ENCODE peak calls at places on chromosomes 16 and 17, in ten cellular contexts. One of them, this sample, is unnamed.
A peak's percentile ranks its signal among the peaks of the same experiment; 100 is the strongest.

GRCh38 chr17:30376621-30377452 is 1.9 kb upstream of the CPD start:
- DNase-seq in esophagus muscularis mucosa: no peak
- DNase-seq in NT2/D1: no peak
- DNase-seq in fibroblast of mammary gland: peak; percentile 91
- DNase-seq in CD8-positive, alpha-beta T cell: no peak
- DNase-seq in fibroblast of lung: peak; percentile 93
- DNase-seq in tibial nerve: no peak
- DNase-seq in HFF-Myc: peak; percentile 55
- DNase-seq in keratinocyte: no peak
- DNase-seq in tibial artery: no peak
- DNase-seq in this sample: peak; percentile 57

GRCh38 chr16:82294874-82295273 is 124.8 kb upstream of the MPHOSPH6 start:
- DNase-seq in tibial nerve: no peak
- DNase-seq in tibial artery: no peak
- DNase-seq in NT2/D1: no peak
- DNase-seq in esophagus muscularis mucosa: no peak
- DNase-seq in CD8-positive, alpha-beta T cell: no peak
- DNase-seq in HFF-Myc: no peak
- DNase-seq in fibroblast of mammary gland: no peak
- DNase-seq in fibroblast of lung: no peak
- DNase-seq in keratinocyte: no peak
- DNase-seq in this sample: no peak

GRCh38 chr16:46911650-46912049 is 27.5 kb downstream of the GPT2 start:
- DNase-seq in HFF-Myc: no peak
- DNase-seq in tibial artery: no peak
- DNase-seq in fibroblast of lung: no peak
- DNase-seq in fibroblast of mammary gland: no peak
- DNase-seq in esophagus muscularis mucosa: no peak
- DNase-seq in NT2/D1: no peak
- DNase-seq in tibial nerve: no peak
- DNase-seq in keratinocyte: no peak
- DNase-seq in CD8-positive, alpha-beta T cell: no peak
- DNase-seq in this sample: no peak

GRCh38 chr17:7403043-7403901 is 625 bp downstream of the TMEM256 start:
- DNase-seq in tibial nerve: peak; percentile 57
- DNase-seq in NT2/D1: no peak
- DNase-seq in HFF-Myc: no peak
- DNase-seq in fibroblast of lung: no peak
- DNase-seq in tibial artery: no peak
- DNase-seq in CD8-positive, alpha-beta T cell: peak; percentile 29
- DNase-seq in fibroblast of mammary gland: no peak
- DNase-seq in keratinocyte: no peak
- DNase-seq in esophagus muscularis mucosa: peak; percentile 95
- DNase-seq in this sample: no peak

GRCh38 chr16:11557811-11558210 is 28.9 kb downstream of the LITAF start:
- DNase-seq in fibroblast of lung: no peak
- DNase-seq in NT2/D1: no peak
- DNase-seq in HFF-Myc: no peak
- DNase-seq in tibial artery: no peak
- DNase-seq in CD8-positive, alpha-beta T cell: no peak
- DNase-seq in keratinocyte: no peak
- DNase-seq in tibial nerve: peak; percentile 47
- DNase-seq in fibroblast of mammary gland: no peak
- DNase-seq in esophagus muscularis mucosa: no peak
- DNase-seq in this sample: no peak

GRCh38 chr16:35182043-35182677 is 1722.7 kb downstream of the TP53TG3F start:
- DNase-seq in keratinocyte: no peak
- DNase-seq in NT2/D1: no peak
- DNase-seq in esophagus muscularis mucosa: peak; percentile 88
- DNase-seq in tibial artery: no peak
- DNase-seq in HFF-Myc: no peak
- DNase-seq in fibroblast of lung: no peak
- DNase-seq in tibial nerve: no peak
- DNase-seq in CD8-positive, alpha-beta T cell: no peak
- DNase-seq in fibroblast of mammary gland: no peak
- DNase-seq in this sample: no peak

GRCh38 chr16:81583893-81584705 is 139.5 kb downstream of the CMIP start:
- DNase-seq in esophagus muscularis mucosa: no peak
- DNase-seq in fibroblast of mammary gland: peak; percentile 61
- DNase-seq in tibial artery: no peak
- DNase-seq in fibroblast of lung: peak; percentile 77
- DNase-seq in HFF-Myc: peak; percentile 62
- DNase-seq in keratinocyte: no peak
- DNase-seq in CD8-positive, alpha-beta T cell: no peak
- DNase-seq in NT2/D1: no peak
- DNase-seq in tibial nerve: no peak
- DNase-seq in this sample: no peak

GRCh38 chr17:15264542-15264941 is 584 bp downstream of the PMP22 start:
- DNase-seq in tibial artery: no peak
- DNase-seq in HFF-Myc: no peak
- DNase-seq in tibial nerve: no peak
- DNase-seq in NT2/D1: no peak
- DNase-seq in keratinocyte: no peak
- DNase-seq in fibroblast of lung: no peak
- DNase-seq in CD8-positive, alpha-beta T cell: no peak
- DNase-seq in esophagus muscularis mucosa: no peak
- DNase-seq in fibroblast of mammary gland: no peak
- DNase-seq in this sample: no peak

GRCh38 chr16:54073356-54073755 is 213.2 kb downstream of the IRX3 start:
- DNase-seq in tibial nerve: no peak
- DNase-seq in keratinocyte: no peak
- DNase-seq in CD8-positive, alpha-beta T cell: no peak
- DNase-seq in fibroblast of lung: no peak
- DNase-seq in fibroblast of mammary gland: no peak
- DNase-seq in esophagus muscularis mucosa: no peak
- DNase-seq in NT2/D1: no peak
- DNase-seq in HFF-Myc: no peak
- DNase-seq in tibial artery: no peak
- DNase-seq in this sample: no peak

GRCh38 chr16:89200850-89201466 is 621 bp upstream of the SLC22A31 start:
- DNase-seq in CD8-positive, alpha-beta T cell: no peak
- DNase-seq in esophagus muscularis mucosa: no peak
- DNase-seq in tibial artery: no peak
- DNase-seq in fibroblast of mammary gland: no peak
- DNase-seq in tibial nerve: no peak
- DNase-seq in fibroblast of lung: no peak
- DNase-seq in keratinocyte: no peak
- DNase-seq in NT2/D1: no peak
- DNase-seq in HFF-Myc: no peak
- DNase-seq in this sample: no peak

GRCh38 chr16:49440156-49441065 is 66.8 kb downstream of the C16orf78 start:
- DNase-seq in fibroblast of mammary gland: no peak
- DNase-seq in tibial artery: peak; percentile 20
- DNase-seq in tibial nerve: no peak
- DNase-seq in fibroblast of lung: no peak
- DNase-seq in esophagus muscularis mucosa: no peak
- DNase-seq in keratinocyte: no peak
- DNase-seq in CD8-positive, alpha-beta T cell: no peak
- DNase-seq in NT2/D1: no peak
- DNase-seq in HFF-Myc: no peak
- DNase-seq in this sample: no peak

GRCh38 chr16:7227193-7227825 is 105.3 kb upstream of the RBFOX1 start:
- DNase-seq in HFF-Myc: no peak
- DNase-seq in CD8-positive, alpha-beta T cell: no peak
- DNase-seq in fibroblast of mammary gland: no peak
- DNase-seq in NT2/D1: peak; percentile 54
- DNase-seq in esophagus muscularis mucosa: no peak
- DNase-seq in fibroblast of lung: no peak
- DNase-seq in tibial nerve: no peak
- DNase-seq in tibial artery: no peak
- DNase-seq in keratinocyte: no peak
- DNase-seq in this sample: no peak

GRCh38 chr17:8753976-8754440 is 4.3 kb downstream of the SPDYE4 start:
- DNase-seq in CD8-positive, alpha-beta T cell: no peak
- DNase-seq in tibial nerve: no peak
- DNase-seq in fibroblast of mammary gland: peak; percentile 42
- DNase-seq in keratinocyte: no peak
- DNase-seq in tibial artery: no peak
- DNase-seq in HFF-Myc: no peak
- DNase-seq in NT2/D1: no peak
- DNase-seq in fibroblast of lung: peak; percentile 7
- DNase-seq in esophagus muscularis mucosa: no peak
- DNase-seq in this sample: no peak

GRCh38 chr16:22898874-22899348 is 84.9 kb downstream of the HS3ST2 start:
- DNase-seq in tibial nerve: peak; percentile 33
- DNase-seq in fibroblast of lung: peak; percentile 65
- DNase-seq in NT2/D1: peak; percentile 87
- DNase-seq in esophagus muscularis mucosa: no peak
- DNase-seq in fibroblast of mammary gland: peak; percentile 68
- DNase-seq in HFF-Myc: peak; percentile 25
- DNase-seq in CD8-positive, alpha-beta T cell: peak; percentile 51
- DNase-seq in tibial artery: peak; percentile 71
- DNase-seq in keratinocyte: peak; percentile 38
- DNase-seq in this sample: peak; percentile 29

GRCh38 chr16:48022496-48022895 is 133.3 kb downstream of the ABCC12 start:
- DNase-seq in NT2/D1: no peak
- DNase-seq in HFF-Myc: no peak
- DNase-seq in fibroblast of lung: no peak
- DNase-seq in tibial artery: no peak
- DNase-seq in tibial nerve: no peak
- DNase-seq in keratinocyte: no peak
- DNase-seq in fibroblast of mammary gland: no peak
- DNase-seq in esophagus muscularis mucosa: no peak
- DNase-seq in CD8-positive, alpha-beta T cell: no peak
- DNase-seq in this sample: no peak

GRCh38 chr16:67156146-67156844 is 3.4 kb downstream of the TRADD start:
- DNase-seq in tibial artery: no peak
- DNase-seq in CD8-positive, alpha-beta T cell: no peak
- DNase-seq in NT2/D1: no peak
- DNase-seq in HFF-Myc: no peak
- DNase-seq in esophagus muscularis mucosa: no peak
- DNase-seq in fibroblast of lung: no peak
- DNase-seq in keratinocyte: no peak
- DNase-seq in tibial nerve: no peak
- DNase-seq in fibroblast of mammary gland: no peak
- DNase-seq in this sample: no peak

GRCh38 chr16:77657016-77657415 is 65.3 kb upstream of the NUDT7 start:
- DNase-seq in NT2/D1: peak; percentile 28
- DNase-seq in fibroblast of lung: peak; percentile 52
- DNase-seq in HFF-Myc: no peak
- DNase-seq in keratinocyte: no peak
- DNase-seq in fibroblast of mammary gland: peak; percentile 48
- DNase-seq in esophagus muscularis mucosa: no peak
- DNase-seq in tibial artery: no peak
- DNase-seq in tibial nerve: no peak
- DNase-seq in CD8-positive, alpha-beta T cell: no peak
- DNase-seq in this sample: no peak

GRCh38 chr17:58337126-58337599 is 8.6 kb upstream of the TSPOAP1 start:
- DNase-seq in esophagus muscularis mucosa: no peak
- DNase-seq in fibroblast of mammary gland: no peak
- DNase-seq in keratinocyte: no peak
- DNase-seq in CD8-positive, alpha-beta T cell: peak; percentile 75
- DNase-seq in HFF-Myc: no peak
- DNase-seq in fibroblast of lung: no peak
- DNase-seq in tibial artery: no peak
- DNase-seq in tibial nerve: no peak
- DNase-seq in NT2/D1: no peak
- DNase-seq in this sample: no peak
- H3K4me3 ChIP-seq in esophagus muscularis mucosa: no peak overlapping the region
- H3K4me3 ChIP-seq in fibroblast of mammary gland: no peak overlapping the region
- H3K4me3 ChIP-seq in keratinocyte: no peak overlapping the region
- H3K4me3 ChIP-seq in CD8-positive, alpha-beta T cell: peak overlapping the region; percentile 90
- H3K4me3 ChIP-seq in HFF-Myc: no peak overlapping the region
- H3K4me3 ChIP-seq in fibroblast of lung: no peak overlapping the region
- H3K4me3 ChIP-seq in tibial artery: no peak overlapping the region
- H3K4me3 ChIP-seq in tibial nerve: peak overlapping the region; percentile 35
- H3K4me3 ChIP-seq in NT2/D1: no peak overlapping the region
- H3K4me3 ChIP-seq in this sample: no peak overlapping the region

DNA sequence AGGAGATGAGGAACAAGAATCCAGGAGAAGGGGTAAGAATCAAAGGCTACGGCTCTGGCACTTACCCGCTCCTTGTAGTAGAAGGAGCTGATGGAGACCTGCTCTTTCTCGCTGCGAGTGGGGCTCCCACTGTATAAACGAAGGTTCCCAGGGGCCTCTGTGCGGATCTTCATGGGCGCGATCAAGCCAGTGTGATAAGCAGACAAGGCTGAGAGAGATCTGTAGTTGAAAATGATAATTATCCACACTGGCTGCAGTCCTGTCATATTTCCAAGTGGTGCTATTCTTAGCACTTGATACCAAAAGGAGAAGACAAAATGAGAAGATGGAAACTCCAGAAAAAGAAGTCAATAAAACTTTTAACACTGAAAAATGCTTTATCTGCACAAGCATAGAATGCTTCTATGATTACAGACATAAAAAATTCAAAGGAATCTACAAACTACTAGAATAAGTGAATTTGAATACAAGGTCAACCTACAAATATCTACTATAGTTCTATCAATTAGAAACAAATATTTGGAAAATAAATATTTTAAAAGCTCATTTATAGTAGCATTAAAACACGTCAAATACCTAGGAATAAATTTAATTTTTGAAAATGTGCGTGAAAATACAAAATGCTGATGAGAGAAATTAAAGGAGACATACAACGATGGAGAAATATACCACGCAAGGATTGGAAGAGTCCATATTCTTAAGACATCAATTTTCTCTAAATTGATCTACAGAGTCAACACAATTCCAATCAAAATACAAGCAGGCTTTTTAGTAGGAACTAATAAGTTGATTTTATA is 80.8 kb downstream of the WDR59 start:
- DNase-seq in fibroblast of lung: no peak
- DNase-seq in NT2/D1: no peak
- DNase-seq in HFF-Myc: no peak
- DNase-seq in fibroblast of mammary gland: no peak
- DNase-seq in tibial artery: no peak
- DNase-seq in tibial nerve: no peak
- DNase-seq in esophagus muscularis mucosa: no peak
- DNase-seq in CD8-positive, alpha-beta T cell: no peak
- DNase-seq in keratinocyte: no peak
- DNase-seq in this sample: no peak
- H3K4me3 ChIP-seq in fibroblast of lung: no peak overlapping the region
- H3K4me3 ChIP-seq in NT2/D1: no peak overlapping the region
- H3K4me3 ChIP-seq in HFF-Myc: no peak overlapping the region
- H3K4me3 ChIP-seq in fibroblast of mammary gland: no peak overlapping the region
- H3K4me3 ChIP-seq in tibial artery: no peak overlapping the region
- H3K4me3 ChIP-seq in tibial nerve: no peak overlapping the region
- H3K4me3 ChIP-seq in esophagus muscularis mucosa: no peak overlapping the region
- H3K4me3 ChIP-seq in CD8-positive, alpha-beta T cell: no peak overlapping the region
- H3K4me3 ChIP-seq in keratinocyte: no peak overlapping the region
- H3K4me3 ChIP-seq in this sample: no peak overlapping the region

GRCh38 chr17:75980188-75981018 is 1.4 kb downstream of the TEN1 start:
- DNase-seq in fibroblast of lung: no peak
- DNase-seq in keratinocyte: no peak
- DNase-seq in tibial nerve: no peak
- DNase-seq in fibroblast of mammary gland: peak; percentile 38
- DNase-seq in HFF-Myc: no peak
- DNase-seq in tibial artery: peak; percentile 49
- DNase-seq in CD8-positive, alpha-beta T cell: no peak
- DNase-seq in NT2/D1: no peak
- DNase-seq in esophagus muscularis mucosa: no peak
- DNase-seq in this sample: no peak
- H3K4me3 ChIP-seq in fibroblast of lung: peak overlapping the region; percentile 74
- H3K4me3 ChIP-seq in keratinocyte: peak overlapping the region; percentile 79
- H3K4me3 ChIP-seq in tibial nerve: peak overlapping the region; percentile 86
- H3K4me3 ChIP-seq in fibroblast of mammary gland: peak overlapping the region; percentile 88
- H3K4me3 ChIP-seq in HFF-Myc: peak overlapping the region; percentile 80
- H3K4me3 ChIP-seq in tibial artery: peak overlapping the region; percentile 73
- H3K4me3 ChIP-seq in CD8-positive, alpha-beta T cell: peak overlapping the region; percentile 93
- H3K4me3 ChIP-seq in NT2/D1: peak overlapping the region; percentile 91
- H3K4me3 ChIP-seq in esophagus muscularis mucosa: peak overlapping the region; percentile 86
- H3K4me3 ChIP-seq in this sample: peak overlapping the region; percentile 77

DNA sequence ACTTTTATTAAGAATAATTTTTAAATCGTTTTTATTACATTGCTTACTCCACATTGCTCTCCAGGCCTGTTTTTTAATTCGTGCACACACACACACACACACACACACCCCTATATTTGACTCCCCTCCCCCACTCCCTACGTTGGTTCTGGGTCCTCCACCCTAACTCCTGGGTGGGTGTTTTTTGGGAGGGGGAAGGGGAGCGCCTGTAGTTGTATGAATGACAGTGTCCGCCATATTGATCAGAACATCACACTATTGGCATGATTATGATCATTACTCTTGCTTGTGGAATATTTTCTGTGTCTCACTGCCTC is 1.3 kb downstream of the GNAO1 start:
- DNase-seq in fibroblast of mammary gland: no peak
- DNase-seq in HFF-Myc: no peak
- DNase-seq in keratinocyte: no peak
- DNase-seq in NT2/D1: no peak
- DNase-seq in esophagus muscularis mucosa: no peak
- DNase-seq in tibial nerve: no peak
- DNase-seq in fibroblast of lung: no peak
- DNase-seq in CD8-positive, alpha-beta T cell: no peak
- DNase-seq in tibial artery: no peak
- DNase-seq in this sample: no peak
- H3K4me3 ChIP-seq in fibroblast of mammary gland: no peak overlapping the region
- H3K4me3 ChIP-seq in HFF-Myc: no peak overlapping the region
- H3K4me3 ChIP-seq in keratinocyte: no peak overlapping the region
- H3K4me3 ChIP-seq in NT2/D1: no peak overlapping the region
- H3K4me3 ChIP-seq in esophagus muscularis mucosa: peak overlapping the region; percentile 64
- H3K4me3 ChIP-seq in tibial nerve: no peak overlapping the region
- H3K4me3 ChIP-seq in fibroblast of lung: no peak overlapping the region
- H3K4me3 ChIP-seq in CD8-positive, alpha-beta T cell: no peak overlapping the region
- H3K4me3 ChIP-seq in tibial artery: peak overlapping the region; percentile 86
- H3K4me3 ChIP-seq in this sample: no peak overlapping the region

This sample was measured in kidney epithelial cell.